ENCODE peak calls at places on chromosomes 1 and 21, in four cellular contexts. M, N, C and L are unnamed samples.

GRCh38 chr1:243493156-243494129 is 237.6 kb downstream of the SDCCAG8 start:
- DNase-seq in M (peak; percentile 36), N (no peak), C (no peak), L (no peak)

GRCh38 chr1:233730380-233730779 is 116.5 kb downstream of the KCNK1 start:
- DNase-seq in M (no peak), N (no peak), C (no peak), L (no peak)

GRCh38 chr1:115377411-115377810 is 39.4 kb upstream of the NGF start:
- DNase-seq in M (peak; percentile 11), N (no peak), C (no peak), L (peak; percentile 3)

GRCh38 chr1:91725961-91726704 is 159.8 kb downstream of the TGFBR3 start:
- DNase-seq in M (peak; percentile 90), N (no peak), C (no peak), L (peak; percentile 68)

GRCh38 chr1:164748253-164748899 is 189.4 kb downstream of the PBX1 start:
- DNase-seq in M (peak; percentile 99), N (no peak), C (no peak), L (peak; percentile 78)

GRCh38 chr21:14850394-14850793 is 214.4 kb downstream of the NRIP1 start:
- DNase-seq in M (peak; percentile 26), N (no peak), C (no peak), L (no peak)

GRCh38 chr1:236895665-236896387 is 100.7 kb downstream of the MTR start:
- DNase-seq in M (no peak), N (no peak), C (no peak), L (no peak)

GRCh38 chr1:62439652-62440371 is 3.0 kb downstream of the USP1 start:
- DNase-seq in M (peak; percentile 6), N (no peak), C (no peak), L (no peak)

GRCh38 chr21:39086547-39086946 is 96.7 kb downstream of the PSMG1 start:
- DNase-seq in M (no peak), N (no peak), C (no peak), L (no peak)

GRCh38 chr21:35933466-35933865 is 126.9 kb downstream of the SETD4 start:
- DNase-seq in M (peak; percentile 86), N (peak; percentile 80), C (no peak), L (peak; percentile 80)

GRCh38 chr1:238951809-238952208 is 434.6 kb upstream of the CHRM3 start:
- DNase-seq in M (peak; percentile 47), N (peak; percentile 52), C (no peak), L (peak; percentile 82)

GRCh38 chr1:229867726-229868125 is 199.3 kb upstream of the GALNT2 start:
- DNase-seq in M (no peak), N (no peak), C (no peak), L (no peak)

GRCh38 chr1:156338180-156338973 is at the start of the genes CCT3 and TSACC:
- DNase-seq in M (peak; percentile 100), N (peak; percentile 100), C (peak; percentile 100), L (peak; percentile 100)

GRCh38 chr1:156337888-156338179 is 258 bp downstream of the CCT3 start:
- DNase-seq in M (no peak), N (no peak), C (no peak), L (no peak)

GRCh38 chr1:156337052-156337887 is 822 bp downstream of the CCT3 start:
- DNase-seq in M (no peak), N (peak; percentile 16), C (no peak), L (peak; percentile 29)

GRCh38 chr1:156336242-156336641 is 1.9 kb downstream of the CCT3 start:
- DNase-seq in M (no peak), N (no peak), C (no peak), L (peak; percentile 32)
- TF ChIP-seq CTCF in M (peak; percentile 17), N (peak; percentile 37), C (no peak), L (peak; percentile 24)

GRCh38 chr1:3525551-3526482 is 71.4 kb downstream of the ARHGEF16 start:
- DNase-seq in M (no peak), N (no peak), C (no peak), L (no peak)

GRCh38 chr1:3522564-3523270 is 68.3 kb downstream of the ARHGEF16 start:
- DNase-seq in M (no peak), N (no peak), C (no peak), L (no peak)

GRCh38 chr1:3523980-3524379 is 69.5 kb downstream of the ARHGEF16 start:
- DNase-seq in M (no peak), N (no peak), C (no peak), L (no peak)

GRCh38 chr1:3522112-3522511 is 67.6 kb downstream of the ARHGEF16 start:
- DNase-seq in M (no peak), N (no peak), C (no peak), L (no peak)

GRCh38 chr1:3524571-3525203 is 70.2 kb downstream of the ARHGEF16 start:
- DNase-seq in M (no peak), N (no peak), C (no peak), L (no peak)
- TF ChIP-seq CTCF in M (no peak), N (no peak), C (no peak), L (no peak)

DNA sequence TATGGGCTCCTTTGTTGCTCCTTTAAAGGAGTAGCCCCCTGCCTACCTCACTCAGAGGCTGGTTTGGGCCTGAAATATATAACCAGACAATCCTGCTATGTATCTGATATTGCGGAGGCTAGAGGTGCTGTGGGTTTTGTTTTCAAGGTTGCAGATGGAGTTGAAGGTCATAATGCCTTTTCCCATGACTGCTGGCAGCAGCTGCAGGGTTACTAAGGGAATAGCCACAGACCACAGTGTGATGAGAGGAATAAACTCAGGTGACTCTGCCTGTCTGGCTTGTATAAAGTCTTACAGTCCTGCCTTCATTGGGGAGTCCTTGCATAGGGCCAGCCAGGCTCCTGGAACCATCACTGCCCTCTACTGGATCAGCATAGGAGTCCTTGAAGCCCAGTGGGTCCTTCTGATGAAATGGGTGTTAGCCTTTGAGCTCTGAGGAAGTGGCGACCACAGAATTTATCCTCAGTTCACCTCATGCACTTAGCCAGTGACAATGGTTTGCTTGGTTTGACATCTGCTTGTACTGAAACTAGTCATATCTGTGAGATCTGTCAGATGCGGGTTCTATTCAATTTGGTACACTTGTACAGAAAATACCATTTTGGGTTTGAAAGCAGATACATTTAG is 174.4 kb upstream of the HMCN1 start:
- DNase-seq in M (peak; percentile 50), N (peak; percentile 65), C (peak; percentile 42), L (peak; percentile 70)
- TF ChIP-seq CTCF in M (peak; percentile 46), N (peak; percentile 74), C (no peak), L (peak; percentile 51)

DNA sequence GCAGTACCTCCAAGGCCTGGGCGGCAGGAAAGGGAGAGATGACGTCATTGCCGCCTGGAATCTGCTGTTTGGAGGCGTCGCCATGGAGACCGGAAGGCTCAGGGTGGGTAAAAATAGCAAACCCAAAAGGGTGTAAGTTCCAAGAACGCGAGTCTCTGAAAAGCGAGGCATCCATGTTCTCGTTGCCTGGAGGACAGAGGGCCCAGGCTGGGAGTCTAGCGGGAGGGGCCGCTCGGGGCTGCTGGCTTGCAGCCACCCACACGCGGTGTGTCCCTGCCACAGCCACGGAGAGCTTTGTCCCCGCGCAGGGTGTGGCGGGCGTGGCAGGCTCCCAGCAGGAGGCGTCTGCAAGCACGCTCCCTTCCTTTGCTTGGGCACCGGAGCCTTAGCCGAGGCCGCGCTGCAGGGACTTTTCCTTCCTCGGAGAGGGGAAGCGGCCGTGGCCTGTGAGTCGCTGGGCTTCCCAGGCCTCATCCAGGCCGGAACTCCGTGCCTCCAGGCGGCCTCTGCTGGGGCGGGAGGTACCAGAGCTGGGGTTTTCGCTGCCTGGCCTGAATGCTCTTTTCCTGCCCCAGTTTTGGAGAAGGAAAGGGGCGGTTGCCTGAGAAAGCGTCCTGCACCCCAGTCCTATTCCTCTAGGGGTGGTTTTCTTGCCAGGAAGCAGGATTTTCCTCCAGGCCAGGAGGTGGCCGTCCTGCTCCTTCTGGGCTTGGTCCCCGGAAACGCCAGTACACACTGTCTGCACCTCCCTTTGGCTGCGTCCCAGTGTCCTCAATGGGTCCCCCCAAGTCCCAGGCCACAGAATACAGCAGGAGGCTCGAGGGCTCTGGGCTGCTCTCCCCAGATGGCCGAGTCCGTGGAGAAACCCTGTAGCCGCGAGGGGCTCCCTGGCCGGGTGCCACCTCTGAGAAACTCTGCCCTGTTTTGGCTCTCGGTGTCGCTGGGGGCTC is 15.3 kb upstream of the SKI start:
- DNase-seq in M (peak; percentile 98), N (peak; percentile 77), C (peak; percentile 92), L (peak; percentile 89)
- TF ChIP-seq CTCF in M (peak; percentile 23), N (peak; percentile 44), C (no peak), L (peak; percentile 13)

DNA sequence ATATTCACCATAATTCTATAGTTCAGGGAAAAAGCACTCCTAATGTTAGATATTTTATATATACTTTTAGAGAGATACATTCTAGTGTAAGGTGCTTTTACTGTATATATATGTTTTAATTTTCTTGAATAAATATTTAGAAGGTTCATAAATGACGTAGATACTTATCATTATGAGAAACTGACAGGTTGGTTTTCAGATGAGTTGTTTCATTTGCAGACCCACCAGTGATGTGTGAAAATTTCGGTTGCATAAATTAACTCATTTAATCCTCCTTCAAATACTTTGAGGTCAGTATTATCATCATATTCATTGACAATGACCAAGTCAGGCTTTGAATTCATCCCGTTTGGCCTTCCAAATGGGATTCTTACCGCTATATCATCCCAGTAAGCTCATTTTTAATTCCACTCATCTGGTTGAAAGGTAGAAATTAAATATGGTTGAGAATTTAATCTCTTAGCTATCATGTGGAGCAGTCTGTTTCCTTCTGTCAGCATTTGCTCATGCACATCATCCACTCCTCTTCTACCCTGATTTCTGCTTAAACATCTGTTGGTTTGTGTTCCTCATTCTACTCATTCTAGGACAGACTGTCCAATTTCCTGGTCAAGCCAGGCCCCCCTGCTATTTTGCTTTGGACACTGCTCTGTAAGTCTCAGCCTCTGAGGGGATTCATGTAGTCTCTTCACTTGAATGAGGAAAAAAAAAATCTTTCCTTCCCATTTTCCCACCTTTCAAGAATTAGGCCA is 1156.6 kb downstream of the PLA2G4A start:
- DNase-seq in M (no peak), N (no peak), C (no peak), L (no peak)
- TF ChIP-seq CTCF in M (no peak), N (no peak), C (no peak), L (no peak)

GRCh38 chr1:224434447-224435317 is at the start of gene WDR26:
- DNase-seq in M (peak; percentile 79), N (peak; percentile 74), C (peak; percentile 88), L (peak; percentile 96)
- TF ChIP-seq CTCF in M (no peak), N (peak; percentile 30), C (no peak), L (peak; percentile 18)

GRCh38 chr1:2170211-2170610 is 24.4 kb downstream of the FAAP20 start:
- DNase-seq in M (no peak), N (no peak), C (no peak), L (no peak)
- TF ChIP-seq CTCF in M (no peak), N (no peak), C (no peak), L (no peak)

GRCh38 chr21:37088196-37088595 is 15.1 kb downstream of the TTC3 start:
- DNase-seq in M (peak; percentile 57), N (no peak), C (no peak), L (peak; percentile 57)

GRCh38 chr21:37082375-37082774 is 9.3 kb downstream of the TTC3 start:
- DNase-seq in M (no peak), N (no peak), C (no peak), L (no peak)

GRCh38 chr21:37085726-37086125 is 12.7 kb downstream of the TTC3 start:
- DNase-seq in M (no peak), N (no peak), C (no peak), L (no peak)

GRCh38 chr21:37082856-37083611 is 10.0 kb downstream of the TTC3 start:
- DNase-seq in M (no peak), N (no peak), C (no peak), L (no peak)

GRCh38 chr21:37087188-37087587 is 14.1 kb downstream of the TTC3 start:
- DNase-seq in M (peak; percentile 77), N (peak; percentile 59), C (no peak), L (peak; percentile 69)
- TF ChIP-seq CTCF in M (peak; percentile 56), N (peak; percentile 45), C (no peak), L (peak; percentile 28)